ENCODE peak calls at places on chromosome X, in nine cellular contexts. U, Q, D, L, I, O, E, X and Z are unnamed samples.

GRCh38 chrX:96386981-96387380 is 297.7 kb upstream of the DIAPH2 start:
- DNase-seq in U (no peak), O (no peak), Q (no peak), E (no peak), L (no peak), D (no peak), X (no peak), I (no peak), Z (no peak)

GRCh38 chrX:8743126-8743732 is 11.3 kb upstream of the ANOS1 start:
- DNase-seq in X (peak), D (peak), O (peak), L (peak), I (peak), U (peak), Q (peak), E (peak), Z (peak)

GRCh38 chrX:108139303-108139702 is 47.7 kb downstream of the ATG4A start:
- DNase-seq in E (no peak), I (peak), Q (peak), L (peak), U (no peak), O (no peak), D (no peak), X (no peak), Z (no peak)

GRCh38 chrX:23784487-23785301 is 1.7 kb downstream of the SAT1 start:
- DNase-seq in E (peak), I (no peak), U (no peak), D (no peak), X (no peak), Q (no peak), O (no peak), L (peak), Z (no peak)

GRCh38 chrX:70422886-70423336 is at the start of gene GDPD2:
- DNase-seq in O (no peak), Q (peak), E (peak), D (peak), I (peak), L (peak), X (no peak), U (no peak), Z (peak)

GRCh38 chrX:134423606-134424005 is 36.4 kb upstream of the HPRT1 start:
- DNase-seq in Q (no peak), L (peak), I (no peak), O (no peak), E (peak), U (no peak), D (no peak), X (no peak), Z (no peak)

GRCh38 chrX:332496-332860 is 13.9 kb upstream of the GTPBP6 start:
- DNase-seq in Q (no peak), X (no peak), I (no peak), E (no peak), O (no peak), U (no peak), L (no peak), D (no peak), Z (no peak)

GRCh38 chrX:26651755-26652154 is 435.8 kb downstream of the MAGEB5 start:
- DNase-seq in U (no peak), D (no peak), I (no peak), O (no peak), E (peak), L (no peak), X (no peak), Q (no peak), Z (no peak)

GRCh38 chrX:22999696-23000223 is at the start of gene DDX53:
- DNase-seq in E (no peak), U (no peak), O (no peak), Q (peak), D (no peak), I (no peak), L (no peak), X (no peak), Z (no peak)

GRCh38 chrX:58051346-58051745 is 141.1 kb upstream of the ZXDA start:
- DNase-seq in L (no peak), E (no peak), I (no peak), O (no peak), Q (no peak), U (no peak), D (no peak), X (no peak), Z (no peak)

GRCh38 chrX:115350696-115351408 is 61.3 kb downstream of the LUZP4 start:
- DNase-seq in X (no peak), Q (no peak), U (no peak), I (no peak), O (no peak), E (no peak), D (peak), L (peak), Z (no peak)

GRCh38 chrX:43505759-43506158 is 150.3 kb upstream of the MAOA start:
- DNase-seq in O (no peak), Q (no peak), X (no peak), U (no peak), I (no peak), D (no peak), E (no peak), L (no peak), Z (no peak)

GRCh38 chrX:78548012-78548411 is 111.1 kb downstream of the RTL3 start:
- DNase-seq in D (no peak), U (no peak), O (no peak), E (no peak), X (no peak), L (peak), Q (no peak), I (no peak), Z (no peak)

GRCh38 chrX:30653415-30654131 is at the start of gene GK:
- DNase-seq in D (peak), I (peak), X (peak), E (no peak), L (peak), O (no peak), Q (peak), U (no peak), Z (no peak)

GRCh38 chrX:15447985-15448639 is 45.0 kb downstream of the PIR start:
- DNase-seq in I (no peak), X (no peak), E (no peak), L (peak), U (no peak), Q (no peak), O (no peak), D (no peak), Z (no peak)